ENCODE peak calls at places on chromosomes 13 and 19, in six cellular contexts. L is uterus, S is mammary epithelial cell, V is ovary, P is RWPE1, Q is breast epithelium. G is an unnamed sample.

GRCh38 chr19:7870571-7871279 is 3.5 kb downstream of the PRR36 start:
- DNase-seq in Q (no peak), L (peak; percentile 49), S (peak; percentile 59), P (peak; percentile 77), V (peak; percentile 66), G (peak; percentile 92)

GRCh38 chr13:20826301-20826700 is 52.5 kb upstream of the EEF1AKMT1 start:
- DNase-seq in Q (no peak), S (no peak), L (no peak), V (no peak), P (no peak), G (no peak)

GRCh38 chr13:52949744-52950143 is 78.9 kb upstream of the OLFM4 start:
- DNase-seq in S (no peak), L (no peak), Q (no peak), V (no peak), P (no peak), G (no peak)

GRCh38 chr13:49374585-49375290 is 69.1 kb downstream of the CAB39L start:
- DNase-seq in V (no peak), S (peak; percentile 83), Q (no peak), L (no peak), P (peak; percentile 59), G (peak; percentile 75)

GRCh38 chr19:35462476-35462953 is 14.5 kb downstream of the FFAR2 start:
- DNase-seq in V (no peak), L (no peak), Q (no peak), S (no peak), P (no peak), G (no peak)

GRCh38 chr19:38682872-38683392 is 35.5 kb downstream of the ACTN4 start:
- DNase-seq in S (no peak), L (no peak), Q (no peak), P (no peak), V (no peak), G (no peak)

GRCh38 chr13:97515643-97516042 is 81.7 kb downstream of the RAP2A start:
- DNase-seq in P (no peak), L (no peak), S (no peak), Q (no peak), V (no peak), G (no peak)

GRCh38 chr13:60838581-60838980 is 441.6 kb downstream of the TDRD3 start:
- DNase-seq in Q (no peak), L (no peak), P (no peak), V (no peak), S (no peak), G (no peak)

GRCh38 chr13:37869756-37870488 is at the start of gene TRPC4:
- DNase-seq in Q (no peak), V (peak; percentile 54), S (peak; percentile 58), P (peak; percentile 57), L (peak; percentile 79), G (peak; percentile 78)

GRCh38 chr19:9362905-9363304 is at the start of gene ZNF177:
- DNase-seq in P (no peak), Q (no peak), L (no peak), V (no peak), S (no peak), G (no peak)

GRCh38 chr19:2582984-2583956 is 107.3 kb downstream of the GADD45B start:
- DNase-seq in Q (peak; percentile 20), V (peak; percentile 8), P (no peak), L (no peak), S (no peak), G (no peak)

GRCh38 chr13:51258612-51259358 is 36.6 kb downstream of the FAM124A start:
- DNase-seq in S (no peak), P (no peak), Q (no peak), L (no peak), V (no peak), G (no peak)

GRCh38 chr19:44635581-44636438 is 7.9 kb upstream of the PVR start:
- DNase-seq in Q (no peak), P (no peak), L (no peak), V (no peak), S (no peak), G (peak; percentile 56)

GRCh38 chr13:95784161-95784880 is 107.4 kb downstream of the DNAJC3 start:
- DNase-seq in Q (no peak), P (peak; percentile 64), L (no peak), S (peak; percentile 22), V (no peak), G (peak; percentile 85)

GRCh38 chr13:67520886-67521285 is 290.8 kb upstream of the PCDH9 start:
- DNase-seq in P (no peak), L (no peak), S (no peak), V (no peak), Q (no peak), G (no peak)

GRCh38 chr19:3008994-3009393 is 20.1 kb downstream of the TLE2 start:
- DNase-seq in Q (no peak), P (no peak), V (no peak), S (no peak), L (no peak), G (no peak)

GRCh38 chr19:39507715-39508364 is 7.1 kb upstream of the SELENOV start:
- DNase-seq in S (no peak), V (no peak), P (no peak), L (no peak), Q (no peak), G (no peak)

GRCh38 chr19:57675881-57676280 is 5.9 kb upstream of the ZNF551 start:
- DNase-seq in S (no peak), V (no peak), L (no peak), P (no peak), Q (no peak), G (no peak)

GRCh38 chr19:1143828-1144399 is 30.2 kb downstream of the SBNO2 start:
- DNase-seq in P (no peak), Q (no peak), L (no peak), V (no peak), S (no peak), G (no peak)

GRCh38 chr19:45166723-45167252 is 6.0 kb upstream of the NKPD1 start:
- DNase-seq in V (no peak), L (no peak), P (no peak), Q (no peak), S (peak; percentile 32), G (no peak)

GRCh38 chr19:850221-850978 is 1.7 kb upstream of the ELANE start:
- DNase-seq in S (no peak), P (peak; percentile 49), V (peak; percentile 96), Q (peak; percentile 92), L (peak; percentile 88), G (peak; percentile 94)

GRCh38 chr19:47663911-47664771 is 49.1 kb upstream of the EHD2 start:
- DNase-seq in Q (peak; percentile 66), L (peak; percentile 94), V (peak; percentile 88), P (peak; percentile 74), S (peak; percentile 95), G (peak; percentile 99)

GRCh38 chr19:38663957-38664502 is 16.6 kb downstream of the ACTN4 start:
- DNase-seq in L (peak; percentile 80), S (no peak), Q (peak; percentile 79), P (no peak), V (no peak), G (no peak)

GRCh38 chr13:97945792-97946419 is 7.6 kb upstream of the IPO5 start:
- DNase-seq in V (no peak), L (no peak), P (no peak), Q (no peak), S (no peak), G (peak; percentile 25)

GRCh38 chr19:31083122-31083521 is 266.1 kb downstream of the TSHZ3 start:
- DNase-seq in Q (no peak), S (no peak), P (no peak), L (no peak), V (no peak), G (peak; percentile 5)

GRCh38 chr13:29487466-29488454 is 107.7 kb downstream of the SLC7A1 start:
- DNase-seq in S (no peak), P (no peak), V (no peak), L (no peak), Q (no peak), G (no peak)

GRCh38 chr13:99301913-99302636 is 5.1 kb downstream of the GPR183 start:
- DNase-seq in V (no peak), P (no peak), Q (no peak), L (no peak), S (no peak), G (no peak)

GRCh38 chr13:52599037-52599852 is 43.0 kb upstream of the HNRNPA1L2 start:
- DNase-seq in P (peak; percentile 37), L (no peak), Q (no peak), S (peak; percentile 83), V (no peak), G (peak; percentile 87)

GRCh38 chr13:113137656-113138292 is 15.2 kb downstream of the F10 start:
- DNase-seq in P (no peak), L (no peak), S (no peak), Q (no peak), V (peak; percentile 2), G (no peak)

GRCh38 chr13:47036291-47037008 is 139.6 kb upstream of the HTR2A start:
- DNase-seq in L (no peak), V (no peak), S (no peak), P (no peak), Q (no peak), G (no peak)

GRCh38 chr19:18419195-18419698 is at the start of gene SSBP4:
- DNase-seq in Q (no peak), V (peak; percentile 79), P (peak; percentile 89), S (peak; percentile 68), L (peak; percentile 62), G (peak; percentile 80)
- TF ChIP-seq CTCF in Q (peak; percentile 70), V (peak; percentile 81), P (peak; percentile 76), S (peak; percentile 31), L (peak; percentile 66), G (peak; percentile 51)

DNA sequence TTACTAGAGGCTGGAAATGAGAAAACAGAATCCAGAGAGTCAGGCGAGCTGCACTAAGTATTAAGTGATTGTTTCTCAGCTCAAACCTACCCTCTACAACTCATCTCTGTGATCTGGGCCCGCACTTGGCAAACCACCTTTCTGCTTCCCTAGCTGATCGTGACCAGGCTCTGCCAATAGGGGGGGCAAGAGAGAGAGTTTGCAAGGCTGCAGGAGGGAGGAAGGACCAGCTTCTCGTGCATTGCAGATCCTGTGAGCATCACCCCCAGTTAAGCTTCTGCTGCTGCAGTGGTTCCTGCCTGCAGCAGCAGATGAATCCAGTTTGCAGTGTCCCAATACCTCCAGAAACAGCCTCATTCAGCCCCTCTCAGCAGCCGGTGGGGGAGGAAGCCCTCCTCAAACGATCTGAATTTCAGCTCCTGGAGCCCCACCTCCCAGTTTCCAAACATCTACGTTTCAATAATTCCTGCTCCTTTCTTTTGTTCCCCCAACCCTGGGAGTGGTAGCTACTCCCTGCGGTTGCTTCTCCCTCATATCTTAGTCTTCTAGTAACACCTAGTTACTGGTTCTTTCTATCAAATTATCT is 20.0 kb downstream of the XRCC1 start:
- DNase-seq in L (peak; percentile 60), Q (peak; percentile 62), P (peak; percentile 43), S (peak; percentile 53), V (peak; percentile 64), G (peak; percentile 81)
- TF ChIP-seq CTCF in L (peak; percentile 47), Q (peak; percentile 35), P (peak; percentile 69), S (peak; percentile 84), V (no peak), G (peak; percentile 76)

GRCh38 chr19:19009951-19010350 is 23.4 kb downstream of the SUGP2 start:
- DNase-seq in Q (no peak), L (no peak), V (no peak), S (no peak), P (no peak), G (no peak)
- TF ChIP-seq CTCF in Q (no peak), L (no peak), V (no peak), S (no peak), P (no peak), G (no peak)

DNA sequence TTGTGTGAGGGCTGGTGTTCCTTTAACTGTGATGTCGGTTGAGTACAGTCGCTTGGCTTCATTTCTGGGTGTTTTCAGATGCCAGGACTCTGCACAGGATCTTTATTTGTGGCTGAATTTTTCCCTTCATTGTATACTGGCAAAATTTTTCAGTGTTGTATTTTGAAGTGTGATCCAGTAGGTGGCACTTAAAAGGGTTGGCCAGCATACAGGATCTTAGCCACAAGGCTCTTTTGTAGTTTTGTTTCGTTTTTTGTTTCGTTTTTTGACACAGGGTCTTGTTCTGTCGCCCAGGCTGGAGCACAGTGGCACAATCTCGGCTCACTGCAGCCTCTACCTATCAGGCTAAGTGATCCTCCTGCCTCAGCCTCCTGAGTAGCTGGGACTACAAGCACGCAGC is 8.7 kb downstream of the FCAR start:
- DNase-seq in P (no peak), V (no peak), S (no peak), L (no peak), Q (no peak), G (no peak)
- TF ChIP-seq CTCF in P (no peak), V (no peak), S (no peak), L (no peak), Q (no peak), G (no peak)

G was measured in MCF 10A.